ENCODE peak calls at places on chromosomes 13 and 19, in seven cellular contexts. N is PC-9; Q is T1000; G is stimulated activated CD8-positive, alpha-beta memory T cell treated with anti-CD3 and anti-CD28 coated beads, Interleukin-15, amount 100 ng/mL, for 1 hour; A is HT1080; K is tibial artery; U is Peyer's patch. P is an unnamed sample.

GRCh38 chr19:5369962-5370367 is 29.4 kb upstream of the PTPRS start:
- DNase-seq in A (peak; percentile 2), Q (no peak), K (no peak), G (no peak), U (peak; percentile 65), N (peak; percentile 35), P (no peak)

GRCh38 chr19:7520131-7521051 is 2.0 kb upstream of the MCOLN1 start:
- DNase-seq in K (no peak), Q (no peak), N (no peak), G (no peak), A (no peak), U (no peak), P (no peak)

GRCh38 chr13:50512602-50513527 is 330.6 kb downstream of the DLEU7 start:
- DNase-seq in K (peak; percentile 78), G (peak; percentile 3), U (no peak), Q (no peak), N (no peak), A (peak; percentile 37), P (no peak)

GRCh38 chr13:73717632-73718031 is 416.6 kb downstream of the KLF12 start:
- DNase-seq in N (no peak), K (no peak), U (no peak), G (no peak), A (peak; percentile 29), Q (no peak), P (no peak)

GRCh38 chr19:45215391-45216191 is 29.6 kb downstream of the EXOC3L2 start:
- DNase-seq in U (no peak), A (no peak), G (no peak), K (no peak), N (peak; percentile 56), Q (no peak), P (no peak)

GRCh38 chr13:41465215-41465907 is 8.0 kb downstream of the RGCC start:
- DNase-seq in U (no peak), N (no peak), G (peak; percentile 70), A (peak; percentile 95), K (no peak), Q (peak; percentile 24), P (no peak)

GRCh38 chr19:33219261-33219812 is 6.3 kb downstream of the SLC7A10 start:
- DNase-seq in G (no peak), A (peak; percentile 81), N (no peak), K (no peak), Q (no peak), U (no peak), P (no peak)

GRCh38 chr19:46745030-46745429 is 827 bp upstream of the FKRP start:
- DNase-seq in Q (no peak), G (no peak), U (no peak), A (no peak), N (no peak), K (no peak), P (no peak)

GRCh38 chr13:79749985-79750551 is 269.1 kb downstream of the NDFIP2 start:
- DNase-seq in U (no peak), Q (no peak), N (peak; percentile 54), G (no peak), K (peak; percentile 78), A (peak; percentile 70), P (peak; percentile 70)

P was measured in amniotic stem cell.